ENCODE peak calls at places on chromosome 2, in seven cellular contexts. One of them, this sample, is unnamed.

GRCh38 chr2:96175951-96176350 is 30.7 kb upstream of the DUSP2 start:
- DNase-seq in NCI-H1417 treated with DMSO at 0.1 percent for 48 hours: no peak
- DNase-seq in stimulated activated CD4-positive, alpha-beta T cell treated with anti-CD3 and anti-CD28 coated beads, Interleukin-4, amount 100 ng/mL, for 48 hours: no peak
- DNase-seq in transverse colon: no peak
- DNase-seq in stimulated activated naive CD8-positive, alpha-beta T cell treated with anti-CD3 and anti-CD28 coated beads, Interleukin-15, Interleukin-2, amounts not matched to agents 100 U/mL and 50 U/mL, for 24 hours: no peak
- DNase-seq in choroid plexus epithelial cell: peak
- DNase-seq in astrocyte of the hippocampus: peak
- DNase-seq in this sample: no peak

GRCh38 chr2:65159261-65159660 is 29.4 kb upstream of the RAB1A start:
- DNase-seq in NCI-H1417 treated with DMSO at 0.1 percent for 48 hours: no peak
- DNase-seq in stimulated activated CD4-positive, alpha-beta T cell treated with anti-CD3 and anti-CD28 coated beads, Interleukin-4, amount 100 ng/mL, for 48 hours: no peak
- DNase-seq in transverse colon: no peak
- DNase-seq in stimulated activated naive CD8-positive, alpha-beta T cell treated with anti-CD3 and anti-CD28 coated beads, Interleukin-15, Interleukin-2, amounts not matched to agents 100 U/mL and 50 U/mL, for 24 hours: no peak
- DNase-seq in choroid plexus epithelial cell: no peak
- DNase-seq in astrocyte of the hippocampus: no peak
- DNase-seq in this sample: no peak

GRCh38 chr2:16569401-16569800 is 96.2 kb downstream of the CYRIA start:
- DNase-seq in NCI-H1417 treated with DMSO at 0.1 percent for 48 hours: no peak
- DNase-seq in stimulated activated CD4-positive, alpha-beta T cell treated with anti-CD3 and anti-CD28 coated beads, Interleukin-4, amount 100 ng/mL, for 48 hours: no peak
- DNase-seq in transverse colon: no peak
- DNase-seq in stimulated activated naive CD8-positive, alpha-beta T cell treated with anti-CD3 and anti-CD28 coated beads, Interleukin-15, Interleukin-2, amounts not matched to agents 100 U/mL and 50 U/mL, for 24 hours: no peak
- DNase-seq in choroid plexus epithelial cell: no peak
- DNase-seq in astrocyte of the hippocampus: no peak
- DNase-seq in this sample: no peak

GRCh38 chr2:171598713-171599319 is 76.5 kb downstream of the CYBRD1 start:
- DNase-seq in NCI-H1417 treated with DMSO at 0.1 percent for 48 hours: no peak
- DNase-seq in stimulated activated CD4-positive, alpha-beta T cell treated with anti-CD3 and anti-CD28 coated beads, Interleukin-4, amount 100 ng/mL, for 48 hours: no peak
- DNase-seq in transverse colon: peak
- DNase-seq in stimulated activated naive CD8-positive, alpha-beta T cell treated with anti-CD3 and anti-CD28 coated beads, Interleukin-15, Interleukin-2, amounts not matched to agents 100 U/mL and 50 U/mL, for 24 hours: peak
- DNase-seq in choroid plexus epithelial cell: peak
- DNase-seq in astrocyte of the hippocampus: peak
- DNase-seq in this sample: no peak

GRCh38 chr2:234916674-234917073 is 35.1 kb upstream of the SH3BP4 start:
- DNase-seq in NCI-H1417 treated with DMSO at 0.1 percent for 48 hours: no peak
- DNase-seq in stimulated activated CD4-positive, alpha-beta T cell treated with anti-CD3 and anti-CD28 coated beads, Interleukin-4, amount 100 ng/mL, for 48 hours: no peak
- DNase-seq in transverse colon: no peak
- DNase-seq in stimulated activated naive CD8-positive, alpha-beta T cell treated with anti-CD3 and anti-CD28 coated beads, Interleukin-15, Interleukin-2, amounts not matched to agents 100 U/mL and 50 U/mL, for 24 hours: no peak
- DNase-seq in choroid plexus epithelial cell: no peak
- DNase-seq in astrocyte of the hippocampus: no peak
- DNase-seq in this sample: no peak

GRCh38 chr2:128279786-128280701 is 38.6 kb downstream of the HS6ST1 start:
- DNase-seq in NCI-H1417 treated with DMSO at 0.1 percent for 48 hours: no peak
- DNase-seq in stimulated activated CD4-positive, alpha-beta T cell treated with anti-CD3 and anti-CD28 coated beads, Interleukin-4, amount 100 ng/mL, for 48 hours: no peak
- DNase-seq in transverse colon: peak
- DNase-seq in stimulated activated naive CD8-positive, alpha-beta T cell treated with anti-CD3 and anti-CD28 coated beads, Interleukin-15, Interleukin-2, amounts not matched to agents 100 U/mL and 50 U/mL, for 24 hours: no peak
- DNase-seq in choroid plexus epithelial cell: no peak
- DNase-seq in astrocyte of the hippocampus: no peak
- DNase-seq in this sample: peak

GRCh38 chr2:46278952-46279351 is 18.3 kb upstream of the EPAS1 start:
- DNase-seq in NCI-H1417 treated with DMSO at 0.1 percent for 48 hours: no peak
- DNase-seq in stimulated activated CD4-positive, alpha-beta T cell treated with anti-CD3 and anti-CD28 coated beads, Interleukin-4, amount 100 ng/mL, for 48 hours: no peak
- DNase-seq in transverse colon: no peak
- DNase-seq in stimulated activated naive CD8-positive, alpha-beta T cell treated with anti-CD3 and anti-CD28 coated beads, Interleukin-15, Interleukin-2, amounts not matched to agents 100 U/mL and 50 U/mL, for 24 hours: no peak
- DNase-seq in choroid plexus epithelial cell: no peak
- DNase-seq in astrocyte of the hippocampus: no peak
- DNase-seq in this sample: no peak

GRCh38 chr2:210541280-210541902 is 15.0 kb upstream of the CPS1 start:
- DNase-seq in NCI-H1417 treated with DMSO at 0.1 percent for 48 hours: no peak
- DNase-seq in stimulated activated CD4-positive, alpha-beta T cell treated with anti-CD3 and anti-CD28 coated beads, Interleukin-4, amount 100 ng/mL, for 48 hours: no peak
- DNase-seq in transverse colon: no peak
- DNase-seq in stimulated activated naive CD8-positive, alpha-beta T cell treated with anti-CD3 and anti-CD28 coated beads, Interleukin-15, Interleukin-2, amounts not matched to agents 100 U/mL and 50 U/mL, for 24 hours: no peak
- DNase-seq in choroid plexus epithelial cell: peak
- DNase-seq in astrocyte of the hippocampus: no peak
- DNase-seq in this sample: no peak

GRCh38 chr2:31523871-31524492 is 56.8 kb downstream of the SRD5A2 start:
- DNase-seq in NCI-H1417 treated with DMSO at 0.1 percent for 48 hours: no peak
- DNase-seq in stimulated activated CD4-positive, alpha-beta T cell treated with anti-CD3 and anti-CD28 coated beads, Interleukin-4, amount 100 ng/mL, for 48 hours: peak
- DNase-seq in transverse colon: peak
- DNase-seq in stimulated activated naive CD8-positive, alpha-beta T cell treated with anti-CD3 and anti-CD28 coated beads, Interleukin-15, Interleukin-2, amounts not matched to agents 100 U/mL and 50 U/mL, for 24 hours: peak
- DNase-seq in choroid plexus epithelial cell: peak
- DNase-seq in astrocyte of the hippocampus: peak
- DNase-seq in this sample: no peak

GRCh38 chr2:220555961-220556360 is 928.5 kb downstream of the SLC4A3 start:
- DNase-seq in NCI-H1417 treated with DMSO at 0.1 percent for 48 hours: no peak
- DNase-seq in stimulated activated CD4-positive, alpha-beta T cell treated with anti-CD3 and anti-CD28 coated beads, Interleukin-4, amount 100 ng/mL, for 48 hours: no peak
- DNase-seq in transverse colon: no peak
- DNase-seq in stimulated activated naive CD8-positive, alpha-beta T cell treated with anti-CD3 and anti-CD28 coated beads, Interleukin-15, Interleukin-2, amounts not matched to agents 100 U/mL and 50 U/mL, for 24 hours: no peak
- DNase-seq in choroid plexus epithelial cell: peak
- DNase-seq in astrocyte of the hippocampus: peak
- DNase-seq in this sample: no peak

GRCh38 chr2:85525029-85525428 is 13.9 kb upstream of the MAT2A start:
- DNase-seq in NCI-H1417 treated with DMSO at 0.1 percent for 48 hours: no peak
- DNase-seq in stimulated activated CD4-positive, alpha-beta T cell treated with anti-CD3 and anti-CD28 coated beads, Interleukin-4, amount 100 ng/mL, for 48 hours: no peak
- DNase-seq in transverse colon: no peak
- DNase-seq in stimulated activated naive CD8-positive, alpha-beta T cell treated with anti-CD3 and anti-CD28 coated beads, Interleukin-15, Interleukin-2, amounts not matched to agents 100 U/mL and 50 U/mL, for 24 hours: no peak
- DNase-seq in choroid plexus epithelial cell: no peak
- DNase-seq in astrocyte of the hippocampus: no peak
- DNase-seq in this sample: no peak

This sample was measured in mucosa of descending colon.